ENCODE peak calls at places on chromosomes 7 and 10, in eight cellular contexts. W, A, U, Y, M, B, X and E are unnamed samples.

GRCh38 chr10:102675887-102676616 is 31.8 kb downstream of the TRIM8 start:
- DNase-seq in W (peak), A (peak), U (peak), Y (peak), M (peak), B (no peak), X (no peak), E (peak)

GRCh38 chr7:78959471-78959870 is 494.0 kb downstream of the MAGI2 start:
- DNase-seq in W (no peak), A (no peak), U (peak), Y (peak), M (no peak), B (no peak), X (peak), E (no peak)

GRCh38 chr7:125147047-125147446 is 217.4 kb upstream of the POT1 start:
- DNase-seq in W (no peak), A (no peak), U (no peak), Y (no peak), M (no peak), B (no peak), X (no peak), E (no peak)

GRCh38 chr10:78953124-78954008 is 115.4 kb upstream of the ZMIZ1 start:
- DNase-seq in W (peak), A (peak), U (peak), Y (peak), M (no peak), B (no peak), X (no peak), E (no peak)

GRCh38 chr10:77062381-77062780 is 575.2 kb downstream of the KCNMA1 start:
- DNase-seq in W (no peak), A (no peak), U (no peak), Y (no peak), M (no peak), B (no peak), X (no peak), E (no peak)

GRCh38 chr7:114175140-114175539 is 239.5 kb upstream of the FOXP2 start:
- DNase-seq in W (peak), A (no peak), U (peak), Y (peak), M (no peak), B (no peak), X (no peak), E (peak)

GRCh38 chr10:120112809-120113208 is 220.3 kb downstream of the SEC23IP start:
- DNase-seq in W (no peak), A (no peak), U (no peak), Y (no peak), M (no peak), B (no peak), X (no peak), E (no peak)

GRCh38 chr7:155449880-155450557 is 7.9 kb upstream of the EN2 start:
- DNase-seq in W (no peak), A (no peak), U (no peak), Y (no peak), M (no peak), B (no peak), X (no peak), E (no peak)

GRCh38 chr7:151867912-151868804 is 8.8 kb downstream of the PRKAG2 start:
- DNase-seq in W (no peak), A (no peak), U (no peak), Y (no peak), M (no peak), B (peak), X (no peak), E (no peak)

GRCh38 chr10:7401782-7402181 is 9.1 kb downstream of the SFMBT2 start:
- DNase-seq in W (no peak), A (no peak), U (no peak), Y (no peak), M (no peak), B (no peak), X (no peak), E (no peak)

GRCh38 chr7:25638042-25638441 is 409.8 kb upstream of the NPVF start:
- DNase-seq in W (no peak), A (peak), U (no peak), Y (no peak), M (no peak), B (no peak), X (no peak), E (no peak)

GRCh38 chr10:54081950-54082349 is 719.1 kb downstream of the PCDH15 start:
- DNase-seq in W (no peak), A (no peak), U (no peak), Y (no peak), M (no peak), B (no peak), X (no peak), E (no peak)
- TF ChIP-seq CTCF in W (no peak), A (no peak), U (no peak), Y (no peak), M (no peak), B (no peak), X (no peak), E (no peak)

GRCh38 chr7:158257516-158258410 is 329.9 kb downstream of the PTPRN2 start:
- DNase-seq in W (no peak), A (no peak), U (no peak), Y (no peak), M (peak), B (no peak), X (no peak), E (no peak)
- TF ChIP-seq CTCF in W (no peak), A (no peak), U (no peak), Y (no peak), M (no peak), B (no peak), X (no peak), E (no peak)

DNA sequence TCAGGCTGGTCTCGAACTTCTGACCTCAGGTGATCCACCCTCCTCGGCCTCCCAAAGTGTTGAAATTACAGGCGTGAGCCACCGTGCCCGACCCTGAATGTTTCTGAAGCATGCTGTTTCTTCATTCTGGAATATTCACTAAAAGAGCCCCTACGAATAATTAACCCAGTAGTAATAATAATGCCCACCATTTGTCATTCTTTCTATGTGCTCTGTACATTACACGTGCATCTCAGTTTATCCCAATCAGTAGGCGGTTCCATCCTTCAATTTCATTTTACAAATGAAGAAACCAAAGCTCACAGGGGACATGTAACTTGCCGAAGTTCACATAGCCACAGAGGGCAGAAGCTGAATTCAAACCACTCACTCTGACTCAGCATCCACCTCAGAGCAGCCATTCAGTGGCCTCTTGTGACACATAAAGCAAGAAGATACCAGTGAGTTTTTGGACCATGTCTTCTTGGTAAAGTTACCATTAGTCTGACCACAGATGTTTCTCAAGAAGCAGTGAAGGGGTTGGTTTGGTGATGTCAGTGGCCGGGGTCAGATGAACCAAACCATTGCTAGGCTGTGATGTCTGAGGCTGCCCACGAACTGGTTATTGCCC is 71.9 kb upstream of the DUSP5 start:
- DNase-seq in W (peak), A (peak), U (peak), Y (peak), M (no peak), B (peak), X (peak), E (no peak)
- TF ChIP-seq CTCF in W (no peak), A (no peak), U (no peak), Y (no peak), M (no peak), B (no peak), X (no peak), E (no peak)

GRCh38 chr10:132452216-132452650 is 55.2 kb downstream of the PWWP2B start:
- DNase-seq in W (no peak), A (no peak), U (no peak), Y (no peak), M (no peak), B (no peak), X (no peak), E (no peak)
- TF ChIP-seq CTCF in W (no peak), A (no peak), U (no peak), Y (no peak), M (peak), B (peak), X (peak), E (peak)